ENCODE peak calls at places on chromosome 18, in eight cellular contexts. X is fibroblast of the conjunctiva; C is effector memory CD8-positive, alpha-beta T cell; Q is stimulated activated CD4-positive, alpha-beta T cell treated with anti-CD3 and anti-CD28 coated beads, Interleukin-4, amount 100 ng/mL, for 48 hours; G is globus pallidus; P is NCI-H2107; E is HuH-7.5; R is cardiac fibroblast. F is an unnamed sample.

GRCh38 chr18:35868919-35869318 is 103.6 kb upstream of the RMP24 start:
- DNase-seq in Q (no peak), E (no peak), C (no peak), X (no peak), G (no peak), P (no peak), R (no peak), F (no peak)

GRCh38 chr18:24762417-24762816 is 302.0 kb downstream of the HRH4 start:
- DNase-seq in C (no peak), E (no peak), R (peak; percentile 34), X (no peak), G (no peak), Q (no peak), P (no peak), F (no peak)

GRCh38 chr18:59660976-59661743 is 36.1 kb downstream of the CCBE1 start:
- DNase-seq in C (no peak), E (no peak), R (peak; percentile 91), X (peak; percentile 42), P (no peak), G (no peak), Q (no peak), F (no peak)

GRCh38 chr18:45068563-45069191 is 388.0 kb downstream of the SETBP1 start:
- DNase-seq in E (no peak), P (no peak), G (no peak), Q (no peak), C (no peak), R (no peak), X (no peak), F (no peak)

GRCh38 chr18:45619062-45619825 is 4.0 kb downstream of the SLC14A2 start:
- DNase-seq in Q (no peak), X (peak; percentile 27), E (no peak), R (peak; percentile 42), P (no peak), C (no peak), G (peak; percentile 42), F (no peak)

GRCh38 chr18:36460854-36461253 is 163.3 kb downstream of the FHOD3 start:
- DNase-seq in C (no peak), E (no peak), Q (no peak), G (no peak), P (no peak), R (no peak), X (no peak), F (no peak)

GRCh38 chr18:35635171-35635570 is 53.6 kb downstream of the GALNT1 start:
- DNase-seq in X (no peak), Q (no peak), R (no peak), P (no peak), C (no peak), E (no peak), G (no peak), F (peak; percentile 32)

GRCh38 chr18:79615586-79615985 is 64.0 kb upstream of the CTDP1 start:
- DNase-seq in C (no peak), X (no peak), R (no peak), E (no peak), P (no peak), Q (no peak), G (no peak), F (no peak)

GRCh38 chr18:35477497-35477896 is 20.3 kb downstream of the INO80C start:
- DNase-seq in Q (no peak), E (no peak), R (no peak), G (peak; percentile 19), P (no peak), X (no peak), C (no peak), F (no peak)

GRCh38 chr18:54134053-54134452 is 90.4 kb downstream of the MBD2 start:
- DNase-seq in C (no peak), X (no peak), R (no peak), P (no peak), Q (no peak), E (no peak), G (no peak), F (no peak)

GRCh38 chr18:14961991-14962390 is 214.0 kb downstream of the ANKRD30B start:
- DNase-seq in Q (no peak), X (no peak), G (no peak), E (no peak), C (no peak), P (no peak), R (no peak), F (no peak)

GRCh38 chr18:80108122-80108536 is 933 bp upstream of the ADNP2 start:
- DNase-seq in Q (no peak), C (peak; percentile 7), G (no peak), P (no peak), X (no peak), E (no peak), R (no peak), F (no peak)

GRCh38 chr18:10681581-10682367 is 155.9 kb downstream of the NAPG start:
- DNase-seq in X (no peak), Q (no peak), R (no peak), G (peak; percentile 22), E (no peak), P (no peak), C (no peak), F (no peak)

GRCh38 chr18:9708882-9709877 is 1.1 kb downstream of the RAB31 start:
- DNase-seq in E (no peak), Q (no peak), C (no peak), P (no peak), R (peak; percentile 70), G (no peak), X (no peak), F (no peak)

GRCh38 chr18:28125051-28125450 is 51.9 kb downstream of the CDH2 start:
- DNase-seq in E (no peak), R (peak; percentile 24), C (no peak), G (no peak), X (no peak), P (no peak), Q (no peak), F (no peak)

GRCh38 chr18:13581496-13581895 is 144.9 kb downstream of the FAM210A start:
- DNase-seq in X (no peak), Q (no peak), C (no peak), G (no peak), R (no peak), P (no peak), E (no peak), F (no peak)

GRCh38 chr18:44841769-44842587 is 161.3 kb downstream of the SETBP1 start:
- DNase-seq in E (no peak), P (no peak), C (no peak), G (no peak), R (no peak), X (no peak), Q (no peak), F (no peak)

GRCh38 chr18:12933323-12933722 is 14.5 kb upstream of the SEH1L start:
- DNase-seq in C (no peak), X (no peak), Q (no peak), G (peak; percentile 11), E (no peak), R (no peak), P (no peak), F (no peak)

GRCh38 chr18:23803755-23804154 is 114.5 kb downstream of the LAMA3 start:
- DNase-seq in Q (no peak), R (no peak), P (no peak), G (no peak), C (no peak), X (no peak), E (no peak), F (no peak)